ENCODE peak calls at places on chromosome 7, in four cellular contexts. One of them, this sample, is unnamed.

GRCh38 chr7:117645456-117646181 is 165.8 kb downstream of the CFTR start:
- DNase-seq in GM03348: no peak
- DNase-seq in brain microvascular endothelial cell: peak
- DNase-seq in C1 segment of cervical spinal cord: no peak
- DNase-seq in this sample: no peak

GRCh38 chr7:149330914-149331567 is 69.0 kb downstream of the ZNF783 start:
- DNase-seq in GM03348: no peak
- DNase-seq in brain microvascular endothelial cell: no peak
- DNase-seq in C1 segment of cervical spinal cord: no peak
- DNase-seq in this sample: no peak

GRCh38 chr7:171364-171904 is 20.9 kb upstream of the FAM20C start:
- DNase-seq in GM03348: no peak
- DNase-seq in brain microvascular endothelial cell: no peak
- DNase-seq in C1 segment of cervical spinal cord: no peak
- DNase-seq in this sample: no peak

GRCh38 chr7:98294798-98295382 is 13.4 kb downstream of the BRI3 start:
- DNase-seq in GM03348: peak
- DNase-seq in brain microvascular endothelial cell: peak
- DNase-seq in C1 segment of cervical spinal cord: no peak
- DNase-seq in this sample: no peak

GRCh38 chr7:83427929-83428328 is 221.0 kb downstream of the SEMA3E start:
- DNase-seq in GM03348: no peak
- DNase-seq in brain microvascular endothelial cell: no peak
- DNase-seq in C1 segment of cervical spinal cord: no peak
- DNase-seq in this sample: no peak

GRCh38 chr7:101299511-101300464 is 21.8 kb downstream of the IFT22 start:
- DNase-seq in GM03348: no peak
- DNase-seq in brain microvascular endothelial cell: no peak
- DNase-seq in C1 segment of cervical spinal cord: no peak
- DNase-seq in this sample: no peak

GRCh38 chr7:1425292-1426136 is 33.8 kb downstream of the MICALL2 start:
- DNase-seq in GM03348: peak
- DNase-seq in brain microvascular endothelial cell: no peak
- DNase-seq in C1 segment of cervical spinal cord: no peak
- DNase-seq in this sample: no peak

GRCh38 chr7:68866136-68866535 is 732.1 kb upstream of the AUTS2 start:
- DNase-seq in GM03348: no peak
- DNase-seq in brain microvascular endothelial cell: no peak
- DNase-seq in C1 segment of cervical spinal cord: no peak
- DNase-seq in this sample: no peak

This sample was measured in tibial nerve.